ENCODE peak calls at places on chromosomes 11 and 22, in five cellular contexts. E is astrocyte of the spinal cord, J is SW 1271, O is progenitor cell of endocrine pancreas, N is fibroblast of the aortic adventitia. Z is an unnamed sample.
A peak's percentile ranks its signal among the peaks of the same experiment; 100 is the strongest.

GRCh38 chr11:9077164-9077563 is 14.2 kb downstream of the SCUBE2 start:
- DNase-seq in E (no peak), J (no peak), O (no peak), N (no peak), Z (no peak)

GRCh38 chr11:31870609-31871309 is 59.6 kb upstream of the PAX6 start:
- DNase-seq in E (peak; percentile 32), J (no peak), O (peak; percentile 58), N (peak; percentile 45), Z (peak; percentile 84)

GRCh38 chr11:18802381-18803257 is 11.0 kb upstream of the PTPN5 start:
- DNase-seq in E (peak; percentile 70), J (peak; percentile 39), O (no peak), N (peak; percentile 79), Z (no peak)

GRCh38 chr11:15757299-15757698 is 599.0 kb downstream of the SOX6 start:
- DNase-seq in E (no peak), J (no peak), O (no peak), N (no peak), Z (no peak)

GRCh38 chr11:34219279-34219678 is 113.8 kb downstream of the NAT10 start:
- DNase-seq in E (no peak), J (no peak), O (no peak), N (no peak), Z (no peak)

GRCh38 chr11:103619480-103619879 is 417.0 kb upstream of the DDI1 start:
- DNase-seq in E (no peak), J (no peak), O (no peak), N (no peak), Z (no peak)

GRCh38 chr11:106950067-106950491 is 68.2 kb downstream of the GUCY1A2 start:
- DNase-seq in E (no peak), J (no peak), O (no peak), N (no peak), Z (no peak)

GRCh38 chr22:45308624-45309421 is 911 bp upstream of the FAM118A start:
- DNase-seq in E (no peak), J (no peak), O (no peak), N (no peak), Z (no peak)

GRCh38 chr11:3123761-3124733 is 41.1 kb downstream of the OSBPL5 start:
- DNase-seq in E (peak; percentile 95), J (peak; percentile 66), O (no peak), N (peak; percentile 96), Z (no peak)

GRCh38 chr11:26229270-26229669 is 102.7 kb upstream of the ANO3 start:
- DNase-seq in E (peak; percentile 83), J (no peak), O (no peak), N (peak; percentile 94), Z (no peak)

GRCh38 chr11:120013325-120014250 is 124.3 kb downstream of the TRIM29 start:
- DNase-seq in E (peak; percentile 3), J (no peak), O (peak; percentile 57), N (peak; percentile 22), Z (peak; percentile 81)

GRCh38 chr11:131693756-131694155 is 323.3 kb downstream of the NTM start:
- DNase-seq in E (no peak), J (no peak), O (no peak), N (no peak), Z (no peak)

GRCh38 chr11:112903310-112903709 is 57.9 kb upstream of the NCAM1 start:
- DNase-seq in E (no peak), J (no peak), O (no peak), N (no peak), Z (no peak)

GRCh38 chr11:83648610-83649467 is 362.7 kb upstream of the CCDC90B start:
- DNase-seq in E (no peak), J (no peak), O (no peak), N (no peak), Z (no peak)

GRCh38 chr22:17918840-17919239 is 105.5 kb downstream of the MICAL3 start:
- DNase-seq in E (peak; percentile 29), J (no peak), O (no peak), N (no peak), Z (no peak)

GRCh38 chr22:44130076-44130711 is 50.5 kb upstream of the PARVG start:
- DNase-seq in E (no peak), J (no peak), O (no peak), N (no peak), Z (no peak)

GRCh38 chr22:28142361-28142801 is 223.3 kb upstream of the PITPNB start:
- DNase-seq in E (peak; percentile 87), J (no peak), O (no peak), N (peak; percentile 97), Z (no peak)

Z was measured in H1.